ENCODE peak calls at places on chromosomes 16 and 17, in ten cellular contexts. I is hepatocyte, P is SK-N-SH, T is neural progenitor cell, B is IMR-90, R is OCI-LY7, W is mammary epithelial cell, M is GM23248, O is GM23338, N is HCT116. A is an unnamed sample.
A peak's percentile ranks its signal among the peaks of the same experiment; 100 is the strongest.

GRCh38 chr16:69187891-69188451 is 1.0 kb downstream of the SNTB2 start:
- DNase-seq in I (peak; percentile 48), P (no peak), T (no peak), B (no peak), R (peak; percentile 67), W (peak; percentile 57), M (peak; percentile 64), O (peak; percentile 50), N (no peak), A (peak; percentile 36)

GRCh38 chr17:57554826-57555635 is 190.1 kb downstream of the CCDC182 start:
- DNase-seq in I (no peak), P (peak; percentile 35), T (no peak), B (no peak), R (no peak), W (no peak), M (no peak), O (peak; percentile 27), N (no peak), A (no peak)

GRCh38 chr16:84246679-84247077 is 6.9 kb upstream of the KCNG4 start:
- DNase-seq in I (no peak), P (no peak), T (no peak), B (no peak), R (no peak), W (no peak), M (no peak), O (no peak), N (no peak), A (no peak)

GRCh38 chr17:7114241-7114874 is at the start of gene ASGR2:
- DNase-seq in I (peak; percentile 60), P (no peak), T (no peak), B (no peak), R (no peak), W (no peak), M (no peak), O (no peak), N (no peak), A (no peak)

GRCh38 chr17:49566668-49567071 is 9.0 kb upstream of the NXPH3 start:
- DNase-seq in I (no peak), P (no peak), T (no peak), B (no peak), R (no peak), W (peak; percentile 27), M (no peak), O (no peak), N (no peak), A (no peak)

GRCh38 chr17:14474591-14474990 is 173.7 kb downstream of the HS3ST3B1 start:
- DNase-seq in I (no peak), P (no peak), T (no peak), B (no peak), R (no peak), W (no peak), M (no peak), O (no peak), N (no peak), A (peak; percentile 57)

GRCh38 chr17:1643999-1644492 is 1.5 kb downstream of the SCARF1 start:
- DNase-seq in I (no peak), P (no peak), T (no peak), B (no peak), R (no peak), W (no peak), M (no peak), O (no peak), N (no peak), A (no peak)

GRCh38 chr17:31508310-31509094 is 117.0 kb downstream of the RAB11FIP4 start:
- DNase-seq in I (no peak), P (no peak), T (peak; percentile 36), B (peak; percentile 8), R (no peak), W (no peak), M (peak; percentile 29), O (peak; percentile 73), N (no peak), A (no peak)

GRCh38 chr16:10787304-10787703 is 31.3 kb downstream of the TVP23A start:
- DNase-seq in I (no peak), P (no peak), T (peak; percentile 90), B (no peak), R (peak; percentile 77), W (no peak), M (no peak), O (no peak), N (no peak), A (no peak)

GRCh38 chr16:13936596-13937081 is 16.7 kb downstream of the ERCC4 start:
- DNase-seq in I (peak; percentile 67), P (no peak), T (no peak), B (peak; percentile 69), R (no peak), W (peak; percentile 48), M (peak; percentile 73), O (no peak), N (no peak), A (peak; percentile 16)

GRCh38 chr17:14745122-14745521 is 444.2 kb downstream of the HS3ST3B1 start:
- DNase-seq in I (no peak), P (no peak), T (no peak), B (peak; percentile 46), R (no peak), W (peak; percentile 84), M (peak; percentile 73), O (no peak), N (no peak), A (peak; percentile 71)

GRCh38 chr17:82228842-82229685 is at the start of gene SLC16A3:
- DNase-seq in I (peak; percentile 91), P (peak; percentile 94), T (peak; percentile 91), B (peak; percentile 75), R (peak; percentile 45), W (peak; percentile 67), M (peak; percentile 90), O (peak; percentile 73), N (no peak), A (peak; percentile 77)
- H2AFZ ChIP-seq in I (peak within 1 kb of the TSS; percentile 92), P (peak within 1 kb of the TSS; percentile 65), T (peak within 1 kb of the TSS; percentile 87), B (peak within 1 kb of the TSS; percentile 90), R (peak within 1 kb of the TSS; percentile 51), W (peak within 1 kb of the TSS; percentile 64), M (peak within 1 kb of the TSS; percentile 65), O (peak within 1 kb of the TSS; percentile 72), N (no peak within 1 kb of the TSS), A (no peak within 1 kb of the TSS)

GRCh38 chr16:81517630-81518438 is 73.2 kb downstream of the CMIP start:
- DNase-seq in I (no peak), P (no peak), T (no peak), B (peak; percentile 55), R (no peak), W (no peak), M (peak; percentile 71), O (no peak), N (no peak), A (peak; percentile 80)

GRCh38 chr16:81515281-81515680 is 70.7 kb downstream of the CMIP start:
- DNase-seq in I (no peak), P (no peak), T (no peak), B (no peak), R (no peak), W (no peak), M (no peak), O (no peak), N (no peak), A (no peak)

GRCh38 chr16:81517150-81517499 is 72.5 kb downstream of the CMIP start:
- DNase-seq in I (no peak), P (no peak), T (no peak), B (no peak), R (no peak), W (no peak), M (no peak), O (no peak), N (no peak), A (no peak)

GRCh38 chr16:81515721-81516120 is 71.1 kb downstream of the CMIP start:
- DNase-seq in I (no peak), P (no peak), T (no peak), B (no peak), R (no peak), W (no peak), M (no peak), O (no peak), N (no peak), A (no peak)

GRCh38 chr16:81516478-81517149 is 72.0 kb downstream of the CMIP start:
- DNase-seq in I (no peak), P (peak; percentile 84), T (no peak), B (no peak), R (no peak), W (no peak), M (no peak), O (no peak), N (no peak), A (no peak)
- H3K4me1 ChIP-seq in I (peaks cover 9% of the 10 kb centered on the region), P (no peaks in the 10 kb centered on the region), T (peaks cover 17% of the 10 kb centered on the region), B (peaks cover 13% of the 10 kb centered on the region), R (peaks cover 59% of the 10 kb centered on the region), W (peaks cover 28% of the 10 kb centered on the region), M (peaks cover 25% of the 10 kb centered on the region), O (peaks cover 19% of the 10 kb centered on the region), N (peaks cover 43% of the 10 kb centered on the region), A (peaks cover 52% of the 10 kb centered on the region)

GRCh38 chr16:87806246-87806607 is 40.4 kb upstream of the KLHDC4 start:
- DNase-seq in I (no peak), P (no peak), T (no peak), B (peak; percentile 54), R (no peak), W (peak; percentile 71), M (peak; percentile 54), O (no peak), N (peak; percentile 16), A (peak; percentile 52)
- H2AFZ ChIP-seq in I (peak overlapping the region; percentile 29), P (peak overlapping the region; percentile 90), T (peak overlapping the region; percentile 3), B (peak overlapping the region; percentile 83), R (peak overlapping the region; percentile 25), W (no peak overlapping the region), M (peak overlapping the region; percentile 77), O (peak overlapping the region; percentile 96), N (peak overlapping the region; percentile 77), A (peak overlapping the region; percentile 85)

GRCh38 chr17:48556534-48557401 is 11.9 kb upstream of the HOXB2 start:
- DNase-seq in I (no peak), P (no peak), T (no peak), B (peak; percentile 57), R (no peak), W (peak; percentile 50), M (peak; percentile 42), O (no peak), N (no peak), A (peak; percentile 49)

GRCh38 chr17:48558731-48559608 is 14.1 kb upstream of the HOXB2 start:
- DNase-seq in I (no peak), P (no peak), T (no peak), B (no peak), R (no peak), W (no peak), M (no peak), O (no peak), N (no peak), A (no peak)

GRCh38 chr17:48559609-48560451 is 14.9 kb upstream of the HOXB2 start:
- DNase-seq in I (no peak), P (no peak), T (no peak), B (no peak), R (no peak), W (no peak), M (no peak), O (no peak), N (no peak), A (no peak)

GRCh38 chr17:48555616-48556533 is 11.0 kb upstream of the HOXB2 start:
- DNase-seq in I (no peak), P (no peak), T (peak; percentile 68), B (peak; percentile 63), R (no peak), W (peak; percentile 47), M (peak; percentile 52), O (no peak), N (no peak), A (peak; percentile 41)

DNA sequence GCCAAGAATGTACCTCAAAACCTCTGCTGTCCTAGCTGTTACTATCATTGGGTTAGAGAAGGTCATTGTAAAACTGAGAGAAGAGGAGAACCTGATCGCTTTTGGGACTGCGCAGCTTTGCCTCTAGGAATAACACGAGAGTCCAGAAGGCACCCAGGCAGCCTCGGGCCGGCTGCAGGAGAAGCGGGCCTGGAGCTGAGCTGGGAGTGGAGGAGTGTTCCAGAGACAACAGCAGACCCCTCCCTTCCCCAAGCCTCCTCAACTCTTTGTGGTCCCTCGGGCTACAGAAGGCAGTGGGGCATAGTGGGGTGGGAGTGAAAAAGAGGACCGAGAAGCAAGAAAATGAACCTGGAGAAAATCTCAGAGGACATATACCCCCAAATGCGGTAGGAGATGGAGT is 13.1 kb upstream of the HOXB2 start:
- DNase-seq in I (no peak), P (no peak), T (no peak), B (no peak), R (no peak), W (peak; percentile 22), M (no peak), O (no peak), N (no peak), A (no peak)
- H3K4me1 ChIP-seq in I (peaks cover 59% of the 10 kb centered on the region), P (no peaks in the 10 kb centered on the region), T (no peaks in the 10 kb centered on the region), B (peaks cover 66% of the 10 kb centered on the region), R (no peaks in the 10 kb centered on the region), W (peaks cover 24% of the 10 kb centered on the region), M (peaks cover 22% of the 10 kb centered on the region), O (peaks cover 48% of the 10 kb centered on the region), N (no peaks in the 10 kb centered on the region), A (peaks cover 25% of the 10 kb centered on the region)